ENCODE peak calls at places on chromosomes 7 and 10, in seven cellular contexts. C, I, Y, B, N, Q and T are unnamed samples.

GRCh38 chr7:96329189-96329588 is 7.3 kb upstream of the SLC25A13 start:
- DNase-seq in Q (no peak), I (no peak), C (no peak), Y (no peak), N (no peak), B (no peak), T (no peak)

GRCh38 chr7:20327047-20327446 is 3.7 kb upstream of the ITGB8 start:
- DNase-seq in Q (no peak), N (no peak), Y (no peak), I (no peak), B (no peak), C (peak; percentile 84), T (peak; percentile 73)

GRCh38 chr7:76254781-76255180 is 47.7 kb upstream of the HSPB1 start:
- DNase-seq in C (no peak), Y (no peak), N (no peak), Q (no peak), I (no peak), B (no peak), T (no peak)

GRCh38 chr10:99854860-99855259 is 72.4 kb downstream of the ABCC2 start:
- DNase-seq in I (no peak), N (peak; percentile 67), C (peak; percentile 88), B (peak; percentile 32), Y (peak; percentile 65), Q (peak; percentile 67), T (no peak)

GRCh38 chr10:87579563-87579962 is 74.9 kb downstream of the MINPP1 start:
- DNase-seq in I (no peak), C (peak; percentile 66), B (no peak), Q (no peak), Y (no peak), N (no peak), T (no peak)

GRCh38 chr10:47190802-47191450 is 109.1 kb upstream of the GDF10 start:
- DNase-seq in N (no peak), I (no peak), C (no peak), B (no peak), Q (no peak), Y (no peak), T (no peak)

GRCh38 chr10:4041531-4042096 is 256.6 kb upstream of the KLF6 start:
- DNase-seq in Q (no peak), B (no peak), C (no peak), Y (no peak), I (no peak), N (no peak), T (no peak)

GRCh38 chr7:142513221-142513955 is 235.9 kb upstream of the PRSS1 start:
- DNase-seq in N (no peak), Y (no peak), Q (no peak), I (no peak), B (no peak), C (no peak), T (no peak)

GRCh38 chr10:80122110-80122710 is 10.3 kb upstream of the PLAC9 start:
- DNase-seq in I (no peak), C (no peak), Q (no peak), N (no peak), B (no peak), Y (no peak), T (no peak)

GRCh38 chr10:71696635-71697326 is 22.8 kb downstream of the C10orf105 start:
- DNase-seq in N (no peak), B (peak; percentile 59), C (peak; percentile 26), I (no peak), Y (no peak), Q (peak; percentile 65), T (no peak)

GRCh38 chr10:43093423-43094090 is 16.7 kb downstream of the RET start:
- DNase-seq in C (no peak), I (no peak), B (no peak), Q (peak; percentile 53), N (no peak), Y (no peak), T (no peak)

GRCh38 chr10:5840314-5841307 is 27.4 kb upstream of the GDI2 start:
- DNase-seq in N (no peak), I (no peak), B (peak; percentile 88), Y (peak; percentile 32), Q (peak; percentile 73), C (peak; percentile 17), T (no peak)

GRCh38 chr10:5658871-5659618 is 7.3 kb downstream of the ASB13 start:
- DNase-seq in N (no peak), C (no peak), Q (no peak), B (no peak), Y (no peak), I (no peak), T (no peak)

GRCh38 chr7:9030131-9030530 is 596.7 kb downstream of the NXPH1 start:
- DNase-seq in Q (no peak), I (no peak), B (no peak), C (no peak), N (no peak), Y (no peak), T (no peak)

GRCh38 chr7:76048668-76048988 is 722 bp downstream of the MDH2 start:
- DNase-seq in Y (no peak), I (no peak), N (no peak), B (peak; percentile 62), Q (peak; percentile 25), C (no peak), T (no peak)

GRCh38 chr7:33043875-33044718 is 18.5 kb downstream of the NT5C3A start:
- DNase-seq in N (no peak), Y (no peak), Q (no peak), B (no peak), I (no peak), C (no peak), T (no peak)
- H3K4me3 ChIP-seq in N (no peak overlapping the region), Y (no peak overlapping the region), Q (no peak overlapping the region), B (no peak overlapping the region), I (peak overlapping the region; percentile 20), C (no peak overlapping the region), T (no peak overlapping the region)

GRCh38 chr10:44864042-44864436 is 47.1 kb upstream of the TMEM72 start:
- DNase-seq in Q (peak; percentile 49), N (no peak), C (no peak), I (no peak), B (no peak), Y (no peak), T (no peak)

GRCh38 chr10:44863344-44864041 is 47.6 kb upstream of the TMEM72 start:
- DNase-seq in B (no peak), C (no peak), Q (no peak), Y (no peak), I (peak; percentile 34), N (no peak), T (no peak)

GRCh38 chr10:44864637-44865288 is 46.4 kb upstream of the TMEM72 start:
- DNase-seq in N (no peak), Y (peak; percentile 19), Q (peak; percentile 96), I (peak; percentile 91), C (peak; percentile 89), B (peak; percentile 68), T (peak; percentile 13)

GRCh38 chr10:44862917-44863316 is 48.2 kb upstream of the TMEM72 start:
- DNase-seq in Q (peak; percentile 6), Y (no peak), N (no peak), C (no peak), B (no peak), I (peak; percentile 37), T (no peak)

DNA sequence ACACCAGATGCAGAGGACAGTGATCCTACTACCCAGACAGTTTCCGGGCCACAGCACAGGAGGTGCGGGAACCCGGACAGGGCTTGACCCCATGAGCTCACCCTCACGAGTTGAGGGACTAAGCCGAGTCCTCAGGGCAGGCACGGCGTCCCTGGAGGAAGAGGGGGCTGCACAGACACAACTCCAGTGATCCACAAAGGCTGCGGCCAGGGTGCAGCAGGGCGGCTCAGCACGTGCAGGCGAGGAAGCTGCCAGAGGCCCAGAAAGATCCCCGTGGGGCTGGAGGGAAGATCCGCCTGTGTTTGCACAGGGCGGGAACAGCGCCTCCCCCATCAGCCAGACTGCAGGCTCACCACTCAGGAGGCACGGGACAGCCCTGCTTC is 45.9 kb upstream of the TMEM72 start:
- DNase-seq in B (no peak), C (no peak), N (no peak), Y (no peak), I (peak; percentile 42), Q (peak; percentile 54), T (no peak)
- H3K4me3 ChIP-seq in B (no peak overlapping the region), C (peak overlapping the region; percentile 37), N (no peak overlapping the region), Y (peak overlapping the region; percentile 55), I (no peak overlapping the region), Q (peak overlapping the region; percentile 49), T (peak overlapping the region; percentile 26)

DNA sequence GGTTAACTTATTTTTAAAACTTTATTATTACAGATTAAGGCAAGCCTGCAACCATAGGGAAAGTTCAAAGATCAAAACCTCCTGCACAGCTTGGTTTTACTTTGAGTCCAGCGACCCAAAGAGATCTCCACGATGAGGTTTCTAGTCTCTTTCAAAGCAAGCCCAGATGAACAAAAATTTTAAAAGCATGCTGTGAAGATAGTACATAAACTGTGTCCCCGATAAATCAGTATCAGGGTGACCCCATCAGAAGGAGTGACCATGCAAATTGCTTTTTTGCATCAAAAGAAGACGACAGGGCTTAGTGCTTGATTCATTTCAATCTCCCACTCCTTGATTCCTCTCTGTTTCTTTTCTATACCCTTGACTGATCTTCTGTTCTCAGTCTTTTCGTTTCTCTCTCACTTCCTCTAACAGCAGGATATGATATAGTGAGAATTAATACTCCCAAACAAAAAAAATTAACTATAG is 16.0 kb upstream of the DNTT start:
- DNase-seq in Q (no peak), C (no peak), N (no peak), Y (no peak), I (no peak), B (peak; percentile 86), T (no peak)
- H3K4me3 ChIP-seq in Q (no peak overlapping the region), C (no peak overlapping the region), N (no peak overlapping the region), Y (no peak overlapping the region), I (peak overlapping the region; percentile 29), B (peak overlapping the region; percentile 67), T (peak overlapping the region; percentile 22)

GRCh38 chr10:102460836-102461186 is 9.5 kb upstream of the C10orf95 start:
- DNase-seq in Q (no peak), Y (no peak), I (no peak), N (no peak), C (no peak), B (no peak), T (no peak)
- H3K4me3 ChIP-seq in Q (peak overlapping the region; percentile 56), Y (peak overlapping the region; percentile 56), I (peak overlapping the region; percentile 52), N (no peak overlapping the region), C (peak overlapping the region; percentile 66), B (peak overlapping the region; percentile 74), T (peak overlapping the region; percentile 66)

GRCh38 chr7:24755541-24756416 is 1.5 kb downstream of the GSDME start:
- DNase-seq in B (peak; percentile 88), Q (no peak), Y (no peak), N (no peak), C (no peak), I (no peak), T (no peak)
- H3K4me3 ChIP-seq in B (peak overlapping the region; percentile 70), Q (no peak overlapping the region), Y (peak overlapping the region; percentile 69), N (peak overlapping the region; percentile 78), C (peak overlapping the region; percentile 76), I (no peak overlapping the region), T (peak overlapping the region; percentile 72)

DNA sequence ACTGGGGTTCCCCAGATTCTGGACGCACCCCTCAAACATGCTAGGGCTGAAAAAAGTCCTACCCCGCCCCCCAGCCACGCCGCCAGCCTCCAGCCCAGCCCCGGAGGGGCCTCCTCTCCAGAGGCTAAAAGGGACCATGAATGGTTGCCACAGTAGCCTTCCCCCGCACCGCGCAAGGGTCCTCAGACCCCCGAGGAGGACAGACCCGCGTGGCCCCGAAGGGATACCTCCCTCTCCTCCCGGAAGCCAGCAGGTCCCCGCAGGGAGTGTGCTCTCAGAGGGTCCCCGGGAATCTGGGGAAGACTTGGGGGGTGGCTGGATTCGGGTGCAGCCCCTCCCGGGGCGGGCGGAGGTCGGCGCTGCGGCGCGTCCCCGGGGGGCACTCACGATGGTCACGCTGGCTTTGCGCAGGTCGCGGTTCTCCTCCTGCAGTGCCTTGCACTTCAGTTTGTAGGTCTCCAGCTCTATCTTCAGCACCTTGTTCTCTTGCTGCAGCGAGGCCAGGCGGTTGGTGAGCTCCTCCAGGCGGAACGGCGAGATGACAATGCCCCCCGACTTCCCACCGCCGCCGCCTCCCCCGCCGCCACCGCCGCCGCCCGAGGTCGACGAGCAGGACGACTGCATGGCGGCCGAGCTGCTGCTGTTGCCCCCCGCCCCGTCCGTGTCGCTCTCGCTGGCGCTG is 480 bp downstream of the CCDC6 start:
- DNase-seq in Q (no peak), N (no peak), I (no peak), C (no peak), Y (no peak), B (no peak), T (no peak)
- H3K4me3 ChIP-seq in Q (peak overlapping the region; percentile 88), N (peak overlapping the region; percentile 97), I (peak overlapping the region; percentile 95), C (peak overlapping the region; percentile 96), Y (peak overlapping the region; percentile 99), B (peak overlapping the region; percentile 80), T (peak overlapping the region; percentile 82)